ENCODE peak calls at places on chromosomes 2 and 18, in seven cellular contexts. U, K, V, A, W, N and O are unnamed samples.

GRCh38 chr2:209719034-209719433 is 52.6 kb upstream of the UNC80 start:
- DNase-seq in A (no peak), V (no peak), U (no peak), K (no peak), W (no peak), N (no peak), O (no peak)

GRCh38 chr2:202039278-202040100 is 5.8 kb downstream of the FZD7 start:
- DNase-seq in K (no peak), W (no peak), A (no peak), U (no peak), V (no peak), N (no peak), O (peak)

GRCh38 chr18:75782826-75783225 is 355.3 kb upstream of the SMIM21 start:
- DNase-seq in U (no peak), A (no peak), K (no peak), N (no peak), W (no peak), V (no peak), O (no peak)

GRCh38 chr2:98308068-98308467 is 38.2 kb upstream of the CNGA3 start:
- DNase-seq in N (no peak), V (no peak), K (no peak), W (no peak), U (no peak), A (no peak), O (no peak)

GRCh38 chr2:23433282-23433681 is 48.3 kb downstream of the KLHL29 start:
- DNase-seq in W (no peak), A (no peak), U (no peak), N (no peak), V (no peak), K (no peak), O (no peak)

GRCh38 chr2:235666240-235666781 is 172.5 kb downstream of the AGAP1 start:
- DNase-seq in U (peak), K (peak), W (peak), N (no peak), A (peak), V (no peak), O (peak)

GRCh38 chr18:23864620-23865019 is 149.9 kb upstream of the TTC39C start:
- DNase-seq in A (no peak), N (no peak), V (no peak), K (no peak), U (no peak), W (no peak), O (no peak)

GRCh38 chr2:178234648-178235047 is 40.3 kb downstream of the OSBPL6 start:
- DNase-seq in K (no peak), W (no peak), U (no peak), A (no peak), V (no peak), N (no peak), O (no peak)

GRCh38 chr2:130807659-130808385 is 28.9 kb upstream of the ARHGEF4 start:
- DNase-seq in U (no peak), K (no peak), A (no peak), W (no peak), N (no peak), V (no peak), O (no peak)

GRCh38 chr18:32771169-32771751 is 1.6 kb downstream of the KLHL14 start:
- DNase-seq in U (peak), K (no peak), N (no peak), A (peak), W (no peak), V (no peak), O (peak)

GRCh38 chr2:104472076-104472475 is 381.8 kb upstream of the POU3F3 start:
- DNase-seq in N (no peak), A (no peak), U (no peak), K (no peak), V (no peak), W (no peak), O (peak)

GRCh38 chr2:36486546-36487044 is 111.4 kb downstream of the FEZ2 start:
- DNase-seq in N (no peak), K (no peak), W (no peak), U (no peak), V (no peak), A (peak), O (peak)

GRCh38 chr2:60998628-60999545 is 18.6 kb upstream of the PEX13 start:
- DNase-seq in W (no peak), U (peak), K (peak), A (peak), N (no peak), V (peak), O (peak)

GRCh38 chr2:75429036-75429435 is 131.7 kb downstream of the EVA1A start:
- DNase-seq in V (no peak), W (no peak), N (no peak), A (no peak), U (no peak), K (no peak), O (no peak)

GRCh38 chr2:241091201-241091600 is 10.9 kb downstream of the MTERF4 start:
- DNase-seq in W (no peak), A (no peak), V (no peak), K (no peak), U (no peak), N (no peak), O (no peak)

GRCh38 chr2:85395912-85396475 is 14.2 kb downstream of the CAPG start:
- DNase-seq in V (no peak), K (no peak), A (no peak), N (no peak), U (no peak), W (no peak), O (no peak)

GRCh38 chr2:15752552-15753232 is 161.0 kb downstream of the DDX1 start:
- DNase-seq in K (no peak), U (no peak), N (no peak), A (no peak), W (no peak), V (no peak), O (no peak)

GRCh38 chr2:237256845-237257244 is 157.1 kb downstream of the COL6A3 start:
- DNase-seq in W (no peak), U (no peak), N (no peak), K (no peak), V (no peak), A (no peak), O (no peak)

GRCh38 chr2:45255568-45255967 is 246.3 kb upstream of the SIX2 start:
- DNase-seq in K (no peak), W (no peak), A (no peak), N (no peak), U (no peak), V (no peak), O (no peak)

GRCh38 chr2:10091182-10091932 is 11.1 kb upstream of the CYS1 start:
- DNase-seq in N (no peak), W (no peak), K (no peak), A (no peak), U (no peak), V (no peak), O (peak)

GRCh38 chr2:128472789-128473174 is 154.1 kb upstream of the HS6ST1 start:
- DNase-seq in U (no peak), N (no peak), W (no peak), A (no peak), V (no peak), K (no peak), O (no peak)

GRCh38 chr2:88753833-88754584 is 62.5 kb downstream of the RPIA start:
- DNase-seq in A (no peak), V (peak), U (no peak), W (no peak), K (no peak), N (peak), O (peak)

GRCh38 chr2:168632733-168633132 is 169.7 kb upstream of the NOSTRIN start:
- DNase-seq in A (no peak), K (no peak), W (no peak), U (peak), V (peak), N (no peak), O (peak)

GRCh38 chr2:238869293-238870124 is 21.6 kb downstream of the TWIST2 start:
- DNase-seq in K (no peak), V (no peak), U (no peak), N (no peak), A (peak), W (no peak), O (no peak)
- TF ChIP-seq REST in K (no peak), V (no peak), U (no peak), N (no peak), A (no peak), W (no peak), O (no peak)

GRCh38 chr2:112706170-112706664 is 14.6 kb upstream of the NT5DC4 start:
- DNase-seq in W (no peak), A (no peak), K (no peak), N (peak), U (no peak), V (peak), O (no peak)
- H3K4me2 ChIP-seq in W (no peak), A (no peak), K (no peak), N (peak), U (no peak), V (peak), O (no peak)

GRCh38 chr2:220240640-220241039 is 613.2 kb downstream of the SLC4A3 start:
- DNase-seq in N (no peak), U (no peak), A (no peak), W (no peak), V (no peak), K (no peak), O (no peak)
- TF ChIP-seq REST in N (no peak), U (no peak), A (no peak), W (no peak), V (no peak), K (no peak), O (no peak)

GRCh38 chr2:25912851-25913695 is 34.8 kb upstream of the ASXL2 start:
- DNase-seq in V (no peak), W (no peak), N (no peak), K (no peak), U (peak), A (no peak), O (peak)
- H3K4me2 ChIP-seq in V (no peak), W (no peak), N (no peak), K (peak), U (peak), A (peak), O (peak)

DNA sequence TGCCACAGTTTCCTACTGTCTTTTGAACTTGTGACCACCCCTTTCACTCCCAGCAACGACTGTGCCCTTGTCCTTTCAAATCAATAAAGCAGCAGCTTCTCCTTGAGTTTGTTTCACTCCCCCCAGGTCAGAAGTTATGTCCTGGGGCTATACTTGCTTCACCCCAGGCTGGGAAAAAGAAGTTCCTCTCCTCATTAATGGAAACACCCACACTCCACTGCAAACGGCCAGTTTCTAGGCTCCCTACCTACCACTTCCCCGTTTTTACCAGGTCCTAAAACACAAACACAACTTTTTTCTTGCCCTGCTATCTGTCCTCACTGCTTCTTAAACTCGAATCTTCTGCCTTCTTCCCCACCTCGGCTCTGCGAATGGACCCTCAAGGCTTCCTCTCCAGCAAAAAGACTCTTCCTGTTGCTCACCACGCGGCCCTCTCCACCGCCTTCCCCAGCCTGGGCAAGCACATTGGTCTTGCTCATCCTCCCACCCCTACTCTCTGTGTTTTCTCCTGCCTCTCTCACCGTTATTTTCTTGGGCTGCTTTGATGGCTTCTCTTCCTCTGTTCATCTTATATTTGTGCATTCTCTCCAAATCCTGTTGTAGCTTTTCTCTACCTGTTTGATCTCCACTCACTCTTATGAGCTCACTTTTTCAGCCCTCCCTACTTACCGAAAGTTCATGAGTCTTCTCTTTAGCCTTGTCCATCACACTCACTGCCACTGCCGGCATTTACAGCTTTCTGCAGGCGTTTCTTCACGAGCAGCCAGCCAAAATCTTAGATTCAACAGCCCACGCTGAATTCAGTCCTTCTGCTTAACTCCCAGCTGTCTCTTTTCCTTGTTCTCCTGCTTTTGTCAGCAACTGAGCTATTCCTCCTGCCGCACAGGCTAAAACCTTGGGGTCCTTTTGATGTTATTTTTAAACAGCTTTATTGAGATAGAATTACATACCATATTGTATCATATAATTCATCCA is 7.0 kb upstream of the SP5 start:
- DNase-seq in V (peak), K (no peak), W (no peak), N (no peak), A (no peak), U (no peak), O (peak)
- TF ChIP-seq REST in V (no peak), K (no peak), W (no peak), N (no peak), A (no peak), U (no peak), O (no peak)

GRCh38 chr18:58034370-58034769 is 9.7 kb upstream of the NEDD4L start:
- DNase-seq in K (no peak), W (no peak), N (no peak), U (no peak), V (no peak), A (no peak), O (no peak)

GRCh38 chr18:58041633-58042032 is 2.4 kb upstream of the NEDD4L start:
- DNase-seq in W (no peak), K (no peak), V (peak), U (no peak), A (peak), N (no peak), O (no peak)

GRCh38 chr18:58037163-58037562 is 6.9 kb upstream of the NEDD4L start:
- DNase-seq in K (no peak), W (no peak), U (no peak), A (no peak), V (no peak), N (no peak), O (no peak)

GRCh38 chr18:58042826-58043362 is 1.1 kb upstream of the NEDD4L start:
- DNase-seq in W (no peak), V (peak), N (no peak), K (no peak), U (no peak), A (no peak), O (peak)

DNA sequence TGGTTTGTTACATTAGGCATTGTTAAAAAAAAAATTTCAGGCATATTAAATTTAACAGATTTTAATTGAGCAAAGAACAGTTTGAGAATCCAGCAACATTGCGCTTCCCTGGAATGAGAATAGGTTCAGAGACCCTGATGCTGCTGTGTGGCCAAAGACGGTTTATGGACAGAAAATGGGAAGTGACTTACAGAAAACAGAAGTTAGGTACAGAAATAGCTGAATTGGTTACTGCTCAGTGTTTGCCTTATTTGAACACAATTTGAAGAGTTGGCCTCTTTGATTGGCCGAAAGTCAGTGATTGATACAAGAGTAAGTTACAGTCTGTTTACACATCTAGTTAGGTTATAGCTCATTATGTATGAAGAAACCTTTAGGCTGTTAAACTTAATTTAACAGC is 6.0 kb upstream of the NEDD4L start:
- DNase-seq in A (no peak), V (no peak), N (no peak), K (no peak), U (no peak), W (no peak), O (no peak)
- H3K4me2 ChIP-seq in A (no peak), V (no peak), N (no peak), K (no peak), U (no peak), W (no peak), O (no peak)

GRCh38 chr2:71467180-71467815 is 13.9 kb downstream of the DYSF start:
- DNase-seq in K (no peak), U (no peak), A (no peak), W (no peak), V (no peak), N (no peak), O (no peak)

GRCh38 chr2:71465961-71466300 is 12.6 kb downstream of the DYSF start:
- DNase-seq in K (no peak), N (no peak), U (peak), V (no peak), W (no peak), A (no peak), O (no peak)

GRCh38 chr2:71465356-71465755 is 12.0 kb downstream of the DYSF start:
- DNase-seq in K (no peak), N (no peak), V (no peak), W (no peak), U (no peak), A (no peak), O (peak)

GRCh38 chr2:71468279-71469015 is 15.1 kb downstream of the DYSF start:
- DNase-seq in A (no peak), N (no peak), K (no peak), U (no peak), V (no peak), W (no peak), O (no peak)

DNA sequence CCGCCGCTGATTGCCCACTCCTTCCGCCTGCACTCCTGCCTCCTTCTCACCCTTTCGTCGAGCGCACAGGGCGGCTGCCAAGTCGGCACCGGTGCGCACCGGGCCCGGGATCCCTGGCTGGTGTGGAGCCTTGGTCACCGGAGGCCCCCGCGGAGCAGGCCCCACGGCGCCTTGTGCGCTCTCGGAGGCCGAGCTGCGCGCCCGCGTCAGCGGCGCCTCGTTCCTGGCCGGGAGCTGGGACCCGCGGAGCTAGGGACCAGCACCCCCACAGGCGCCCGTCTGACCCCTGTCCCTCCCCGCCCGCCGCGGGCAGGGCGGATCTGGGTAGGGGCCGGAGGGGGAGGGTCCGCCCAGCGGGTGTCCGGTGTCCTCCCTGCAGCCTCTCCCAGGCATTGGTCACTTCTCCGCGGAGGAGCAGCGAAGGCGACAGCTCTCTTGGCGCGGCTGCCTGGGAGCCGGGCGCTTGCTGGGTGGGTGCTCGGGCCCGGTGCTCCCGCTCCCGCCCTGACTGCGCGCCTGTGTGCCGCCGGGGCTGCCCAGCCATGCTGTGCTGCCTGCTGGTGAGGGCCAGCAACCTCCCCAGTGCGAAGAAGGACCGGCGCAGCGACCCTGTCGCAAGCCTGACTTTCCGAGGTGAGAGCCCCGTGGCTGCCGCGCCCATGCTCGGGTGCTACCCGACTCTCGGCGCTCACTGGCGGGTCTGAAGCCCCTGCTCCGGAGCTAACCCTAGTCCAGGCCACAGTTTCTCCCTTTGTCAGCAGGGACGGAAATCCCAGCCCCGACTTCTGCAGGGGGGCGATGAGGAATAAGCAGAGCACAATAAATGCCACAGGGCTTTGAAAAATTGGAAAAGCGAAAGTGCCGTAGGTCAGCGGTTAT is 13.2 kb downstream of the DYSF start:
- DNase-seq in U (peak), N (no peak), V (no peak), W (no peak), A (no peak), K (peak), O (peak)
- TF ChIP-seq REST in U (no peak), N (no peak), V (no peak), W (no peak), A (no peak), K (no peak), O (no peak)